ENCODE peak calls at places on chromosomes 6 and 20, in four cellular contexts. H, Q, W and B are unnamed samples.

GRCh38 chr20:4951299-4951698 is 50.0 kb downstream of the SLC23A2 start:
- DNase-seq in W (no peak), H (no peak), Q (peak; percentile 25), B (no peak)

GRCh38 chr6:41497994-41498393 is 48.2 kb upstream of the FOXP4 start:
- DNase-seq in Q (no peak), H (no peak), W (no peak), B (no peak)

GRCh38 chr6:16471222-16471784 is 232.9 kb downstream of the GMPR start:
- DNase-seq in H (no peak), Q (peak; percentile 12), W (no peak), B (no peak)

GRCh38 chr6:125117818-125118217 is 35.8 kb upstream of the TPD52L1 start:
- DNase-seq in Q (no peak), W (no peak), H (no peak), B (no peak)

GRCh38 chr6:163645560-163645959 is 231.0 kb downstream of the QKI start:
- DNase-seq in Q (no peak), W (no peak), H (no peak), B (no peak)

GRCh38 chr6:128521302-128521632 is 868 bp upstream of the PTPRK start:
- DNase-seq in Q (no peak), H (no peak), W (no peak), B (no peak)

GRCh38 chr20:31862157-31862470 is 8.2 kb downstream of the DUSP15 start:
- DNase-seq in W (no peak), H (no peak), Q (no peak), B (no peak)

GRCh38 chr6:125798734-125799510 is 8.2 kb downstream of the NCOA7 start:
- DNase-seq in H (no peak), W (no peak), Q (peak; percentile 14), B (no peak)

GRCh38 chr6:108840919-108841318 is 7.3 kb upstream of the ARMC2 start:
- DNase-seq in W (no peak), Q (no peak), H (no peak), B (no peak)

GRCh38 chr6:8219352-8219943 is 117.1 kb upstream of the EEF1E1 start:
- DNase-seq in W (no peak), Q (peak; percentile 57), H (no peak), B (peak; percentile 54)

GRCh38 chr20:63847374-63848002 is 13.8 kb upstream of the ABHD16B start:
- DNase-seq in Q (peak; percentile 72), H (peak; percentile 73), W (no peak), B (no peak)

GRCh38 chr20:63848003-63848911 is 13.0 kb upstream of the ABHD16B start:
- DNase-seq in Q (no peak), W (no peak), H (peak; percentile 43), B (no peak)

GRCh38 chr20:63846938-63847373 is 14.3 kb upstream of the ABHD16B start:
- DNase-seq in H (no peak), Q (no peak), W (no peak), B (no peak)

GRCh38 chr20:63844384-63845025 is 13.4 kb upstream of the ZBTB46 start:
- DNase-seq in Q (no peak), H (no peak), W (no peak), B (no peak)

DNA sequence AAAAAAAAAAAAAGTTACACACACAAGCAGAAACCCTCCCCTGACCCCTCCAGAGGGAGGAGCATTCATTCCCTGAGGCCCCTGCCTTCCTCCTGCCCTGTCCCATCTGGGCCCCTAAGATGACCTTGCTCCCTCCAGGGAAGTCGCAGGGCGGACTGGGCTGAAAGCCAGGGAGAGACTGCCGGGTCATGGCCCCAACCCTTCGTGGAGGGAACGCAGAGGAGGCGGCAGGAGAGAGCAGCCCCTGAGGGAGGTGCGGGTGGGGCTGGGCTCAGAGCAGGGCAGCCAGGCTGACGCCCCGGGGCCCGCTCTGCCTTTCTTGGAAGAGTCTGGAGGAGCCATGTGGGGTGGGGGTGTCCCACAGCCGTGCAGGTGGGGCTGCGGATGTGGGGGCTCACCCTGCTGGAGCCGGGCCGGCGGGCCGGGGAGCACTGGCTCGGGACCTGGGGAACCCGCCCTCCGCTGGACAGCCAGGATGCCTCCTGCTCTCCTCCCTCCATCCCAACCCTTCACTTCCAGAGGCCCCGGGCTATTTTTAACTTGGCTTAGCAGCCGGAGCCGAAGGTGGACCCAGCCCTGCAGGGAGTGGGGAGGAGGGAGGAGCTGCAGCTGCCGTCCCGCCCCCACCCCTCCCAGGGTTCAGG is 15.0 kb upstream of the ABHD16B start:
- DNase-seq in W (no peak), Q (peak; percentile 94), H (peak; percentile 81), B (no peak)
- H3K4ac ChIP-seq in W (no peak overlapping the region), Q (peak overlapping the region; percentile 57), H (no peak overlapping the region), B (peak overlapping the region; percentile 61)

DNA sequence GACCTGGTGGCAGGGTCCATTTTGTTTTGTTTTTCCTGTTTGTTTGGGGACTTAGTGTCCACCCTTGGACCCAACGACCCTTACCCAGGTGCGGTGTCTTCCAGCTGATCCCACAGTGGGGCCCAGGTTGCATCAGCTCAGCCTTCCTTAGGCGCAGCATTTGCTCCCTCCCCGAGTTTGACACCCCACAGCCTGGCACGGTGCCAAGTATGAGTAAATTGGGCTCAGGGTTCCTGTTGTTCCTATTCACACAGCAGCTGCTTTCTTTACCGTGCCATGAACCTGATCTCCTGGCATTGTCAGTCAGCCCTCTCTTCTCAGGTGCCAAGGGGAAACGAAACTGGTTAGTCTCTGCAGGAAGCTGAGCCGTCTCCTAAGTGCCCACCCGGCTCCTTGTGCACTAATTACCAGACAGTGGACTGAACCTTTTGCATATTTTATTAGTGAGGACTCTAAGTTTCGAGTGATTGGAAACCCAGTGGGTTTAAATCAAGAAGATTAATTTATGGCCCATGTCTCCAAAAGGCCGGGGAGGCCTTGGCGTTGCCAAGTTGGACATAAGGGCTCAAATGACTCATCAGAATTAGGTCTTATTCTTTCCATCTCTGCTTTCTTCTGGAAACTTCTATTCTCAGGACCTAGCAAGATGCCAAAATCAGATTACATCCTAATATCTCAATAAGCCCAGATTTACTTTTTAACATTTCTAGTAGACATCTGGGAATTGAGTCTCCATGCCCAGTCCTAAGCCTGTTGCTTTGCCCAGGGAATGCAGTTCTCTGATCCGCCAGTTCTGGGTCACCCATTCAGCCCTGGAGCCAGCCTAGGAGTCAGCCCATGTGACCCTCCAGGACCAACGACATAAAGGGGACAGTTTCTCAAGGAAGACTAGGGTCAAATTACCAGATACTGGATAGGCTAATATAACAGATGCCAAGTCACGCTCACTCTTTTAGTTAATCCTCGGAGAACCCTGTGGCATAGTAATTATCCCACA is 68.8 kb downstream of the TSHZ2 start:
- DNase-seq in Q (peak; percentile 13), H (no peak), W (no peak), B (no peak)
- H2BK5ac ChIP-seq in Q (no peak overlapping the region), H (no peak overlapping the region), W (no peak overlapping the region), B (no peak overlapping the region)

GRCh38 chr6:40399888-40400468 is 187.2 kb downstream of the LRFN2 start:
- DNase-seq in H (no peak), W (no peak), Q (peak; percentile 10), B (no peak)

GRCh38 chr6:40398810-40399477 is 188.2 kb downstream of the LRFN2 start:
- DNase-seq in W (no peak), H (peak; percentile 71), Q (peak; percentile 86), B (no peak)

GRCh38 chr6:40397287-40398033 is 189.7 kb downstream of the LRFN2 start:
- DNase-seq in Q (no peak), H (no peak), W (no peak), B (no peak)

GRCh38 chr6:40395698-40396076 is 191.5 kb downstream of the LRFN2 start:
- DNase-seq in W (no peak), Q (no peak), H (peak; percentile 5), B (no peak)

GRCh38 chr6:40398034-40398679 is 189.0 kb downstream of the LRFN2 start:
- DNase-seq in W (no peak), H (no peak), Q (no peak), B (no peak)
- H3K4me1 ChIP-seq in W (no peaks in the 10 kb centered on the region), H (no peaks in the 10 kb centered on the region), Q (no peaks in the 10 kb centered on the region), B (peaks cover 4% of the 10 kb centered on the region)

GRCh38 chr6:15324427-15324985 is 78.6 kb downstream of the JARID2 start:
- DNase-seq in H (no peak), Q (no peak), W (no peak), B (no peak)
- H3K4ac ChIP-seq in H (no peak overlapping the region), Q (no peak overlapping the region), W (no peak overlapping the region), B (no peak overlapping the region)

GRCh38 chr6:31825553-31825952 is 2.0 kb upstream of the HSPA1B start:
- DNase-seq in W (no peak), H (no peak), Q (no peak), B (no peak)

GRCh38 chr6:31826793-31827285 is 699 bp upstream of the HSPA1B start:
- DNase-seq in H (peak; percentile 76), Q (no peak), W (no peak), B (no peak)

GRCh38 chr6:31820051-31820389 is 4.7 kb downstream of the HSPA1A start:
- DNase-seq in H (no peak), W (no peak), Q (no peak), B (no peak)

GRCh38 chr6:31821301-31822037 is 6.1 kb upstream of the HSPA1B start:
- DNase-seq in W (no peak), Q (peak; percentile 79), H (peak; percentile 69), B (peak; percentile 45)

DNA sequence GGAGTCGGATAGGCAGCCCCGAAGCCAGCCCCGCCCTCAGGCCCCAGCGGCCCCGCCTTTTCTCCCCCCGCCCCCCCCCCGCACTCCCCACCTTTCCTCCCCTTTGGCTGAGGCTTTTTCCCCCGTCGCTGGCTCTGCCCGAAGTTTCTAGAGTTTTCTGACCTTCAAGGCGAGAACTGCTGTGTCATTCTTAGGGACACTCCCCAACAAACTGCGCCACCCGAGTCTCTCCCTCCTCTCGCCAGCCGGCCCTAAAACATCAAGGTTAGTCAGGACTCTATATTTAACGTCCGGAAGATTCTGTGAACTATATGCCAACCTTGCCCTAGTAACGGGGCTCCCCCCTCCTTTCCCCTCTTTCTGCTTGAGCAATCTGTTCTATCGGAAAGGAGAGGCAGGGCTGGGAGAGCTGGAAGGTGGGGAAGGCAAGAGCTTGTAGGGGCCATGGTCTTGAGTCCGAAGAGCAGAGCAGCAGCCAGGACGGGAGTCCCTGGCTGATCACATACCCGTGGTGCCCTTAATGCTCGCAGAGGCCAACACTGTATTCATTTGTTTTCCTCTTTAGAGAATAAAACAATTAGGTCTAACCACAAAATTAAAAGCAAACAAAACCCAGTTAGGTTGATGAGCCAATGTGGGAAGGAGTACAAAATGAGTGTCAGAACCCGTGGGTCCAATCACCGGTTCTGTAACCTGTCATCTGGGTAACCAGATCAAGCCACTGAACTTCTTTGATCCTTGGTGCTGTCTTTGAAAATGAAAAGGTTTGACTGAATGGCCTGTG is 5.3 kb upstream of the HSPA1B start:
- DNase-seq in H (peak; percentile 76), W (no peak), Q (peak; percentile 92), B (peak; percentile 42)
- H2BK5ac ChIP-seq in H (no peak overlapping the region), W (peak overlapping the region; percentile 90), Q (peak overlapping the region; percentile 1), B (no peak overlapping the region)